ENCODE peak calls at places on chromosome 2, in seven cellular contexts. One of them, this sample, is unnamed.

GRCh38 chr2:237624565-237624964 is 2.8 kb upstream of the LRRFIP1 start:
- DNase-seq in ovary: no peak
- DNase-seq in activated naive CD4-positive, alpha-beta T cell treated with anti-CD3 and anti-CD28 coated beads, Interleukin-2, amount 10 ng/mL, durations not matched to agents 7 days and 5 days: no peak
- DNase-seq in H9: peak; percentile 19
- DNase-seq in AG10803: no peak
- DNase-seq in GM06990: no peak
- DNase-seq in T-helper 9 cell: no peak
- DNase-seq in this sample: no peak

GRCh38 chr2:70685771-70686171 is 82.2 kb downstream of the ADD2 start:
- DNase-seq in H9: peak; percentile 4
- DNase-seq in ovary: no peak
- DNase-seq in activated naive CD4-positive, alpha-beta T cell treated with anti-CD3 and anti-CD28 coated beads, Interleukin-2, amount 10 ng/mL, durations not matched to agents 7 days and 5 days: no peak
- DNase-seq in T-helper 9 cell: no peak
- DNase-seq in AG10803: peak; percentile 51
- DNase-seq in GM06990: no peak
- DNase-seq in this sample: no peak

GRCh38 chr2:232838406-232838874 is 31.6 kb upstream of the SNORC start:
- DNase-seq in ovary: no peak
- DNase-seq in activated naive CD4-positive, alpha-beta T cell treated with anti-CD3 and anti-CD28 coated beads, Interleukin-2, amount 10 ng/mL, durations not matched to agents 7 days and 5 days: peak; percentile 69
- DNase-seq in T-helper 9 cell: peak; percentile 53
- DNase-seq in AG10803: no peak
- DNase-seq in H9: no peak
- DNase-seq in GM06990: peak; percentile 40
- DNase-seq in this sample: peak; percentile 48

GRCh38 chr2:24082787-24083566 is 1.7 kb downstream of the TP53I3 start:
- DNase-seq in T-helper 9 cell: no peak
- DNase-seq in H9: peak; percentile 14
- DNase-seq in ovary: no peak
- DNase-seq in activated naive CD4-positive, alpha-beta T cell treated with anti-CD3 and anti-CD28 coated beads, Interleukin-2, amount 10 ng/mL, durations not matched to agents 7 days and 5 days: no peak
- DNase-seq in GM06990: no peak
- DNase-seq in AG10803: no peak
- DNase-seq in this sample: no peak

GRCh38 chr2:192593561-192593960 is 398.8 kb upstream of the TMEFF2 start:
- DNase-seq in ovary: no peak
- DNase-seq in T-helper 9 cell: no peak
- DNase-seq in H9: no peak
- DNase-seq in GM06990: no peak
- DNase-seq in AG10803: no peak
- DNase-seq in activated naive CD4-positive, alpha-beta T cell treated with anti-CD3 and anti-CD28 coated beads, Interleukin-2, amount 10 ng/mL, durations not matched to agents 7 days and 5 days: no peak
- DNase-seq in this sample: no peak

GRCh38 chr2:191206613-191207471 is 38.4 kb upstream of the MYO1B start:
- DNase-seq in T-helper 9 cell: peak; percentile 4
- DNase-seq in H9: no peak
- DNase-seq in ovary: no peak
- DNase-seq in GM06990: no peak
- DNase-seq in AG10803: no peak
- DNase-seq in activated naive CD4-positive, alpha-beta T cell treated with anti-CD3 and anti-CD28 coated beads, Interleukin-2, amount 10 ng/mL, durations not matched to agents 7 days and 5 days: peak; percentile 41
- DNase-seq in this sample: peak; percentile 43

GRCh38 chr2:168992026-168992425 is 39.1 kb downstream of the ABCB11 start:
- DNase-seq in T-helper 9 cell: no peak
- DNase-seq in AG10803: peak; percentile 4
- DNase-seq in activated naive CD4-positive, alpha-beta T cell treated with anti-CD3 and anti-CD28 coated beads, Interleukin-2, amount 10 ng/mL, durations not matched to agents 7 days and 5 days: no peak
- DNase-seq in ovary: no peak
- DNase-seq in GM06990: no peak
- DNase-seq in H9: no peak
- DNase-seq in this sample: no peak

GRCh38 chr2:220033546-220033945 is 406.1 kb downstream of the SLC4A3 start:
- DNase-seq in ovary: no peak
- DNase-seq in AG10803: peak; percentile 58
- DNase-seq in H9: no peak
- DNase-seq in activated naive CD4-positive, alpha-beta T cell treated with anti-CD3 and anti-CD28 coated beads, Interleukin-2, amount 10 ng/mL, durations not matched to agents 7 days and 5 days: no peak
- DNase-seq in T-helper 9 cell: no peak
- DNase-seq in GM06990: no peak
- DNase-seq in this sample: no peak

GRCh38 chr2:31138037-31138962 is at the start of gene GALNT14:
- DNase-seq in AG10803: peak; percentile 20
- DNase-seq in ovary: peak; percentile 9
- DNase-seq in GM06990: peak; percentile 72
- DNase-seq in H9: peak; percentile 73
- DNase-seq in T-helper 9 cell: no peak
- DNase-seq in activated naive CD4-positive, alpha-beta T cell treated with anti-CD3 and anti-CD28 coated beads, Interleukin-2, amount 10 ng/mL, durations not matched to agents 7 days and 5 days: peak; percentile 53
- DNase-seq in this sample: peak; percentile 56

GRCh38 chr2:168135630-168136029 is 111.8 kb downstream of the STK39 start:
- DNase-seq in T-helper 9 cell: no peak
- DNase-seq in GM06990: no peak
- DNase-seq in AG10803: no peak
- DNase-seq in activated naive CD4-positive, alpha-beta T cell treated with anti-CD3 and anti-CD28 coated beads, Interleukin-2, amount 10 ng/mL, durations not matched to agents 7 days and 5 days: no peak
- DNase-seq in ovary: no peak
- DNase-seq in H9: no peak
- DNase-seq in this sample: no peak